ENCODE peak calls at places on chromosomes 4 and X, in six cellular contexts. B is HCT116, W is GM12878, L is K562, N is HepG2, R is SK-N-SH. X is an unnamed sample.

GRCh38 chr4:170591076-170591475 is 501.3 kb upstream of the AADAT start:
- DNase-seq in N (no peak), B (no peak), L (no peak), W (no peak), R (no peak), X (no peak)

GRCh38 chrX:16836371-16836770 is 33.8 kb downstream of the RBBP7 start:
- DNase-seq in W (no peak), R (peak; percentile 47), N (peak; percentile 17), L (no peak), B (no peak), X (no peak)

GRCh38 chr4:20552004-20552403 is 148.3 kb upstream of the PACRGL start:
- DNase-seq in R (no peak), W (no peak), L (no peak), B (no peak), N (no peak), X (no peak)

GRCh38 chr4:167234388-167234881 is at the start of gene SPOCK3:
- DNase-seq in R (peak; percentile 61), W (no peak), B (peak; percentile 18), L (no peak), N (no peak), X (peak; percentile 25)

GRCh38 chr4:111798840-111799239 is 346.4 kb upstream of the FAM241A start:
- DNase-seq in L (no peak), W (no peak), B (no peak), R (no peak), N (no peak), X (no peak)

GRCh38 chr4:53450773-53451172 is 73.3 kb downstream of the FIP1L1 start:
- DNase-seq in N (no peak), R (no peak), L (no peak), W (no peak), B (no peak), X (no peak)

GRCh38 chr4:108168672-108169562 is at the start of gene LEF1:
- DNase-seq in N (no peak), B (no peak), W (no peak), R (peak; percentile 63), L (peak; percentile 75), X (peak; percentile 65)

GRCh38 chrX:118847676-118848075 is 24.1 kb downstream of the ZCCHC12 start:
- DNase-seq in B (peak; percentile 38), W (no peak), L (peak; percentile 34), R (peak; percentile 61), N (peak; percentile 34), X (peak; percentile 59)

GRCh38 chrX:13892856-13893255 is 76.0 kb upstream of the GPM6B start:
- DNase-seq in W (no peak), N (no peak), B (no peak), R (no peak), L (no peak), X (no peak)

GRCh38 chr4:124199755-124200154 is 512.8 kb downstream of the ANKRD50 start:
- DNase-seq in W (no peak), B (no peak), N (no peak), L (no peak), R (no peak), X (no peak)

GRCh38 chr4:114187592-114187991 is 208.1 kb upstream of the ARSJ start:
- DNase-seq in N (no peak), W (no peak), B (no peak), L (no peak), R (no peak), X (no peak)

GRCh38 chrX:151792505-151792904 is 58.0 kb downstream of the CNGA2 start:
- DNase-seq in W (no peak), L (no peak), R (no peak), N (no peak), B (no peak), X (no peak)

GRCh38 chrX:70504772-70505450 is 60.3 kb downstream of the DLG3 start:
- DNase-seq in W (no peak), N (no peak), L (no peak), B (no peak), R (no peak), X (no peak)

GRCh38 chrX:70979136-70979762 is 48.4 kb upstream of the SLC7A3 start:
- DNase-seq in N (peak; percentile 27), L (no peak), W (no peak), B (no peak), R (peak; percentile 4), X (peak; percentile 3)

GRCh38 chrX:108947205-108947604 is 210.8 kb upstream of the IRS4 start:
- DNase-seq in W (no peak), N (no peak), L (no peak), R (no peak), B (no peak), X (peak; percentile 9)

GRCh38 chrX:84729809-84730208 is 227.6 kb upstream of the HDX start:
- DNase-seq in R (peak; percentile 30), L (peak; percentile 15), B (no peak), N (peak; percentile 5), W (peak; percentile 5), X (peak; percentile 1)

GRCh38 chr4:106338671-106339070 is 22.3 kb downstream of the AIMP1 start:
- DNase-seq in R (no peak), W (no peak), B (no peak), N (no peak), L (no peak), X (no peak)

GRCh38 chr4:186104895-186105720 is 604 bp downstream of the FAM149A start:
- DNase-seq in B (no peak), L (no peak), R (peak; percentile 84), N (no peak), W (no peak), X (peak; percentile 26)

GRCh38 chrX:106752101-106752678 is 25.7 kb downstream of the RNF128 start:
- DNase-seq in N (no peak), L (no peak), W (no peak), R (no peak), B (no peak), X (no peak)

GRCh38 chr4:37825943-37826281 is 574 bp upstream of the PGM2 start:
- DNase-seq in W (no peak), B (no peak), L (no peak), N (no peak), R (peak; percentile 43), X (no peak)

GRCh38 chr4:156971623-156972369 is at the start of gene PDGFC:
- DNase-seq in N (peak; percentile 63), B (no peak), W (no peak), L (peak; percentile 13), R (peak; percentile 80), X (peak; percentile 50)

GRCh38 chr4:17009871-17010367 is 111.5 kb upstream of the LDB2 start:
- DNase-seq in L (no peak), N (no peak), W (no peak), B (no peak), R (no peak), X (no peak)

GRCh38 chrX:130082244-130083106 is 27.8 kb downstream of the ELF4 start:
- DNase-seq in L (peak; percentile 48), W (no peak), N (no peak), R (no peak), B (no peak), X (no peak)

GRCh38 chr4:4866124-4866832 is 6.8 kb downstream of the MSX1 start:
- DNase-seq in L (no peak), W (no peak), N (no peak), B (no peak), R (peak; percentile 79), X (no peak)

GRCh38 chrX:37912286-37912685 is 64.9 kb upstream of the DYNLT3 start:
- DNase-seq in B (no peak), N (no peak), R (no peak), L (no peak), W (no peak), X (no peak)

GRCh38 chr4:168656055-168656660 is 159.3 kb downstream of the PALLD start:
- DNase-seq in L (no peak), W (no peak), N (no peak), B (no peak), R (no peak), X (no peak)

GRCh38 chr4:22099896-22100295 is 151.3 kb upstream of the KCNIP4 start:
- DNase-seq in N (no peak), W (no peak), L (no peak), B (no peak), R (no peak), X (no peak)

GRCh38 chr4:72899214-72899613 is 170.3 kb downstream of the COX18 start:
- DNase-seq in N (peak; percentile 67), W (no peak), L (no peak), R (no peak), B (no peak), X (no peak)

GRCh38 chrX:119502727-119503483 is 34.7 kb downstream of the SLC25A5 start:
- DNase-seq in N (peak; percentile 65), B (no peak), L (no peak), R (no peak), W (no peak), X (no peak)

GRCh38 chr4:141028024-141028529 is 105.2 kb downstream of the RNF150 start:
- DNase-seq in N (no peak), R (peak; percentile 35), B (no peak), W (no peak), L (no peak), X (no peak)

GRCh38 chrX:73127700-73128241 is 48.5 kb upstream of the PABPC1L2A start:
- DNase-seq in R (no peak), N (no peak), W (no peak), B (no peak), L (no peak), X (peak; percentile 63)

GRCh38 chr4:153529646-153530045 is 63.5 kb downstream of the TMEM131L start:
- DNase-seq in N (no peak), B (no peak), R (no peak), W (no peak), L (no peak), X (no peak)

DNA sequence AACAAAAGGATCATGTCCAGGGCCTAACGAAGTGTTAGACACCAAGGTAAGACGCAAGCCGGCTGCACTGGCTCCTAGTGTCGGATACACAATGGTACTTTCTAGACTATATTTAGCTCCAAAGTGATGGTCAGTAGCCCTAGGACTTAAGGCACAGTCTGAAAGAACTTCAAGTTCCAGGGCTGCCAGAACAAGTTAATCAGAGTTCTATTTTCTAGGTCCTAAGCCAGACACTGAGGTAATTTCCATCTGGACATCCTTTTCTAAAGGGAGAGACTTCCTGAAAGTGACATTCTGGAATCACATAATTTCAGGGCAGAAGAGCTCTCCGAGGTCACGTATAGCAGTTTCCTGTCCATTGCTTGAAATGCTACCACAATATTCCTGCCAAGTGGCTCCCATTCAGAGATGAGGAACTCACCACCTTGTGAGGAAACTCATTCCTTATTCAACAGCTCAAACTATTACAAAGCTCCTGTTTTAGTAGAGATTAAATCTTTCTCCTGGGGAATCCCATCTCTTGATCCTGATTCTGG is 118.0 kb downstream of the COL25A1 start:
- DNase-seq in L (no peak), B (no peak), W (no peak), N (no peak), R (no peak), X (no peak)
- TF ChIP-seq JUND in L (no peak), B (no peak), W (no peak), N (no peak), R (no peak), X (no peak)

GRCh38 chrX:68989456-68989855 is 160.6 kb downstream of the EFNB1 start:
- DNase-seq in N (no peak), L (peak; percentile 1), R (no peak), W (no peak), B (no peak), X (no peak)
- TF ChIP-seq JUND in N (no peak), L (no peak), R (no peak), W (no peak), B (no peak), X (no peak)

GRCh38 chrX:19832186-19832965 is 55.0 kb downstream of the SH3KBP1 start:
- DNase-seq in W (no peak), B (no peak), L (no peak), R (no peak), N (no peak), X (no peak)
- TF ChIP-seq JUND in W (no peak), B (no peak), L (no peak), R (no peak), N (no peak), X (no peak)

GRCh38 chrX:154714925-154715324 is 36.0 kb downstream of the GAB3 start:
- DNase-seq in B (peak; percentile 23), L (peak; percentile 60), W (no peak), R (peak; percentile 63), N (peak; percentile 12), X (peak; percentile 7)
- TF ChIP-seq JUND in B (no peak), L (no peak), W (no peak), R (no peak), N (no peak), X (no peak)

X was measured in T47D.